ENCODE peak calls at places on chromosomes 4 and X, in eight cellular contexts. B is stomach, O is progenitor cell of endocrine pancreas, J is endodermal cell, X is epithelial cell of esophagus, E is choroid plexus epithelial cell, C is fibroblast of mammary gland, Z is spleen. N is an unnamed sample.

GRCh38 chr4:139367421-139368090 is 65.3 kb upstream of the NDUFC1 start:
- DNase-seq in C (peak; percentile 30), Z (no peak), E (peak; percentile 47), X (no peak), J (no peak), O (no peak), B (no peak), N (no peak)

GRCh38 chr4:7470522-7471128 is 35.9 kb upstream of the PSAPL1 start:
- DNase-seq in J (no peak), C (no peak), E (no peak), O (no peak), X (no peak), B (no peak), Z (no peak), N (no peak)

GRCh38 chr4:105092356-105092755 is 54.3 kb upstream of the TET2 start:
- DNase-seq in X (peak; percentile 92), O (no peak), C (peak; percentile 95), B (no peak), E (peak; percentile 33), Z (no peak), J (no peak), N (no peak)

GRCh38 chr4:185112104-185112503 is 31.0 kb upstream of the SLC25A4 start:
- DNase-seq in O (no peak), E (peak; percentile 96), B (peak; percentile 58), Z (no peak), J (no peak), X (peak; percentile 95), C (peak; percentile 96), N (no peak)

GRCh38 chr4:8086751-8087445 is 71.7 kb downstream of the ABLIM2 start:
- DNase-seq in O (no peak), E (no peak), C (no peak), X (no peak), B (no peak), J (no peak), Z (no peak), N (no peak)

GRCh38 chr4:177131736-177132135 is 177.9 kb upstream of the NEIL3 start:
- DNase-seq in C (no peak), J (no peak), X (peak; percentile 47), Z (no peak), B (no peak), E (no peak), O (no peak), N (no peak)

GRCh38 chr4:111136438-111136837 is 513.6 kb upstream of the PITX2 start:
- DNase-seq in E (peak; percentile 20), J (no peak), X (peak; percentile 44), Z (no peak), O (no peak), B (no peak), C (peak; percentile 61), N (no peak)

GRCh38 chrX:52598886-52599285 is 55.8 kb downstream of the SSX7 start:
- DNase-seq in C (no peak), Z (no peak), J (no peak), B (no peak), X (no peak), E (no peak), O (no peak), N (no peak)

GRCh38 chr4:52376107-52376704 is 282.9 kb downstream of the USP46 start:
- DNase-seq in E (peak; percentile 68), O (no peak), J (no peak), C (peak; percentile 66), B (no peak), Z (no peak), X (peak; percentile 44), N (peak; percentile 41)

GRCh38 chr4:165879581-165879980 is 6.5 kb downstream of the TLL1 start:
- DNase-seq in E (no peak), C (peak; percentile 50), J (no peak), B (no peak), X (no peak), O (no peak), Z (no peak), N (no peak)

DNA sequence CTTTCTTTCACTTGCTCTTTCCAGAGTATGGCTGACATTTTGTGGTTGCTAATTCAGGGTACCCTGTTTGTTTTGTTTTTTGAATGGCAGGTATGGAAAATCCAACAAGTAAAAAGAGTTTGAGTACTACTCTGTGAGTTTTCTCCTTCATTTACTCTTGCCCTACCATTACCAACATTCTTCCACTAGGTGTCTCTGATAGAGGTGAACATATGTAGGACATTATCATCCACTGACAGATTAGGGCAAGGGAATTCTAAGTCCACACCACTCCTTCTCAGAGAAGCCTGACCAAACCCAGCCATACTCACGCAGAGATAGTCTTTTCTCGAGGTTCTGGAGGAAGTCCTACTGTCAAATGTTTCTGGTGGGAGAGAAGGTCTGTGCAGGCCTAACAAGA is 36.7 kb upstream of the HDAC8 start:
- DNase-seq in Z (no peak), E (peak; percentile 58), X (peak; percentile 16), B (no peak), O (no peak), J (no peak), C (peak; percentile 30), N (no peak)
- TF ChIP-seq CTCF in Z (no peak), E (peak; percentile 46), X (peak; percentile 37), B (no peak), O (peak; percentile 12), J (peak; percentile 61), C (peak; percentile 22), N (no peak)

GRCh38 chr4:107760281-107760947 is 40.4 kb upstream of the PAPSS1 start:
- DNase-seq in Z (no peak), B (peak; percentile 68), C (peak; percentile 46), E (peak; percentile 36), X (peak; percentile 36), O (no peak), J (peak; percentile 53), N (no peak)

GRCh38 chr4:107755841-107756356 is 35.9 kb upstream of the PAPSS1 start:
- DNase-seq in C (peak; percentile 29), J (no peak), Z (no peak), E (peak; percentile 46), O (no peak), X (no peak), B (no peak), N (no peak)

GRCh38 chr4:107757293-107757692 is 37.3 kb upstream of the PAPSS1 start:
- DNase-seq in C (no peak), X (no peak), B (no peak), Z (no peak), J (no peak), O (no peak), E (no peak), N (no peak)

GRCh38 chr4:107757860-107758476 is 37.9 kb upstream of the PAPSS1 start:
- DNase-seq in Z (no peak), J (no peak), B (no peak), E (peak; percentile 64), X (peak; percentile 50), C (peak; percentile 55), O (no peak), N (no peak)
- TF ChIP-seq CTCF in Z (peak; percentile 62), J (peak; percentile 78), B (peak; percentile 48), E (peak; percentile 40), X (peak; percentile 32), C (peak; percentile 42), O (peak; percentile 68), N (peak; percentile 58)

GRCh38 chrX:95823796-95824195 is 860.8 kb upstream of the DIAPH2 start:
- DNase-seq in J (no peak), O (no peak), B (no peak), E (no peak), Z (no peak), X (no peak), C (no peak), N (no peak)
- TF ChIP-seq CTCF in J (peak; percentile 71), O (peak; percentile 53), B (peak; percentile 6), E (no peak), Z (no peak), X (no peak), C (peak; percentile 25), N (peak; percentile 51)

GRCh38 chr4:70902577-70903281 is 560 bp downstream of the MOB1B start:
- DNase-seq in C (no peak), Z (no peak), J (no peak), O (no peak), E (no peak), X (peak; percentile 30), B (no peak), N (no peak)

GRCh38 chr4:70901607-70901983 is 574 bp upstream of the MOB1B start:
- DNase-seq in C (no peak), O (no peak), B (no peak), E (no peak), X (peak; percentile 4), J (no peak), Z (no peak), N (no peak)

GRCh38 chr4:70903282-70903603 is 1.1 kb downstream of the MOB1B start:
- DNase-seq in Z (no peak), O (no peak), X (peak; percentile 10), C (peak; percentile 30), B (no peak), E (no peak), J (no peak), N (no peak)

DNA sequence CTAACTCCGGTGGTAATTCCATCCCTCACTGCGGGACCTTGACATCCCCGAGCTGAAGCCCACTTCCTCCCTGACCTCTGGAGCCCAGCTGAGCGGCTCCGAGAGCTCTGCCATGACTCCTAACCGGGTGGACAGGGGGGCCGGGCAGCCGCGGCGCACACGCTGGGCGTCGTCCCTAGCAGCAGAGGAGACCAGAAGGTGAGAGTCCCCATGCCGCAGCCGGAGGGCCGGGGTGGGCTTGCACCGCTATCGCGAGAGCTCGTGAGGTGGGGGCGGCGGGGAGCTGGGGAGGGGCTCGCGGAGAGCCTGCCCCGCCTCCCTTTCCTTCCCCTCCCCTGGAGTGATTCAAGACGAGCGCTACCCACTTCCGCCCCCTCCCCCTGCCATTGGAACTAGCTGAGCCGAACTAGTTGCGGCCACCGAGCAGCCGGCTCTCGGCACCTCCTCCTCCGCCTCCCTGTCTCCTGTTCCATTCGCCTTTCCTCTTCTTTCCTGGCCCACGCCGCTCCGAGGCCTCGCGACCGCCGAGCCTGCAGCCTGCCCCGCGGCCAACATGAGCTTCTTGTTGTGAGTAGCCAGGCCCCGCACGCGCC is at the start of gene MOB1B:
- DNase-seq in C (peak; percentile 83), E (peak; percentile 89), X (peak; percentile 87), J (peak; percentile 97), Z (peak; percentile 96), O (peak; percentile 92), B (peak; percentile 84), N (peak; percentile 93)
- TF ChIP-seq CTCF in C (no peak), E (peak; percentile 51), X (peak; percentile 41), J (peak; percentile 73), Z (peak; percentile 45), O (peak; percentile 58), B (peak; percentile 37), N (peak; percentile 36)

DNA sequence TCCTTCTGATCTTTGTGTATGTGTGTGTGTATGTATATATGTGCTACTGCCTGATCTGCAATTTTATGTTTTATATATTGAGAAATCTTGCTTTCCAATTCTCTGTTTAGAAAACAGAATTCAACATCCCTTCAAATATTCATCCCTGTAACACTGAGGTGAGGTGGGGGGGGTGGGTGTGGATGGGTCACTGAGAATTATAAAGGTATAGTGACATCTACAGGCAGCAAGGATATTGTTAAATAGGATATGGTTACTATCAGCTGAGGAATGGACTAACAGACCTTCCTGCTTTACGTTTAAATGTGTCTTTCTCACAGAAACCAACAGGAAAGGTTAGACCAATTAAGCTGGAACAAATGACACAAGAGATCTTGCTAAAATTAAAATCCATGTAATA is 19.0 kb upstream of the MAGEB2 start:
- DNase-seq in Z (no peak), O (no peak), J (peak; percentile 54), C (no peak), X (peak; percentile 12), B (no peak), E (peak; percentile 33), N (no peak)
- TF ChIP-seq CTCF in Z (no peak), O (peak; percentile 51), J (peak; percentile 75), C (no peak), X (no peak), B (no peak), E (peak; percentile 36), N (peak; percentile 15)

N was measured in nephron progenitor cell.